ENCODE peak calls at places on chromosomes 2 and 18, in eight cellular contexts. I is heart left ventricle, G is left ventricle myocardium inferior, X is fibroblast of lung, M is IMR-90, F is colonic mucosa, U is endodermal cell, O is cardiac muscle cell. J is an unnamed sample. For H3K4me1, the result is how much of the 10 kb centered on the place peaks cover.

GRCh38 chr18:54247488-54248175 is 21.7 kb upstream of the POLI start:
- DNase-seq in I (no peak), G (no peak), X (no peak), M (no peak), F (no peak), U (peak), O (no peak), J (no peak)

GRCh38 chr2:204365778-204366177 is 179.5 kb upstream of the PARD3B start:
- DNase-seq in I (no peak), G (no peak), X (peak), M (peak), F (no peak), U (no peak), O (no peak), J (no peak)

GRCh38 chr2:239263937-239264837 is 136.6 kb downstream of the HDAC4 start:
- DNase-seq in I (no peak), G (no peak), X (peak), M (peak), F (no peak), U (no peak), O (peak), J (no peak)

GRCh38 chr2:161703863-161704262 is 79.6 kb downstream of the SLC4A10 start:
- DNase-seq in I (no peak), G (no peak), X (no peak), M (no peak), F (no peak), U (no peak), O (no peak), J (no peak)

GRCh38 chr2:171688129-171688465 is 828 bp downstream of the DYNC1I2 start:
- DNase-seq in I (no peak), G (no peak), X (peak), M (peak), F (no peak), U (no peak), O (peak), J (no peak)

GRCh38 chr18:47745227-47745626 is 185.2 kb downstream of the SMAD2 start:
- DNase-seq in I (no peak), G (no peak), X (no peak), M (no peak), F (no peak), U (no peak), O (no peak), J (no peak)

GRCh38 chr2:75539955-75540716 is 20.6 kb downstream of the EVA1A start:
- DNase-seq in I (no peak), G (no peak), X (peak), M (no peak), F (no peak), U (no peak), O (no peak), J (no peak)

GRCh38 chr2:69099541-69099940 is 86.6 kb downstream of the ANTXR1 start:
- DNase-seq in I (no peak), G (no peak), X (no peak), M (peak), F (no peak), U (no peak), O (no peak), J (no peak)

GRCh38 chr2:80073134-80073561 is 231.4 kb downstream of the LRRTM1 start:
- DNase-seq in I (peak), G (no peak), X (peak), M (peak), F (peak), U (peak), O (peak), J (no peak)

GRCh38 chr2:98805412-98806265 is 74.7 kb upstream of the MGAT4A start:
- DNase-seq in I (no peak), G (no peak), X (peak), M (peak), F (no peak), U (peak), O (peak), J (no peak)

GRCh38 chr18:79511271-79511670 is 115.5 kb downstream of the NFATC1 start:
- DNase-seq in I (no peak), G (no peak), X (no peak), M (no peak), F (no peak), U (no peak), O (no peak), J (no peak)

GRCh38 chr2:16303761-16304160 is 361.9 kb downstream of the CYRIA start:
- DNase-seq in I (no peak), G (no peak), X (no peak), M (no peak), F (no peak), U (peak), O (no peak), J (no peak)

GRCh38 chr2:64189167-64189566 is 44.9 kb upstream of the PELI1 start:
- DNase-seq in I (no peak), G (no peak), X (no peak), M (no peak), F (no peak), U (peak), O (no peak), J (no peak)

GRCh38 chr2:197134206-197134605 is 176.4 kb downstream of the ANKRD44 start:
- DNase-seq in I (no peak), G (no peak), X (peak), M (peak), F (no peak), U (no peak), O (no peak), J (no peak)

GRCh38 chr2:47201224-47201623 is 46.1 kb upstream of the STPG4 start:
- DNase-seq in I (no peak), G (no peak), X (peak), M (peak), F (no peak), U (no peak), O (peak), J (no peak)

GRCh38 chr2:24825883-24826800 is 32.9 kb downstream of the CENPO start:
- DNase-seq in I (no peak), G (no peak), X (no peak), M (no peak), F (no peak), U (peak), O (peak), J (no peak)

GRCh38 chr2:134466141-134466540 is 212.3 kb downstream of the MGAT5 start:
- DNase-seq in I (peak), G (no peak), X (no peak), M (no peak), F (peak), U (peak), O (peak), J (no peak)

GRCh38 chr18:32582455-32582854 is 111.8 kb upstream of the GAREM1 start:
- DNase-seq in I (no peak), G (no peak), X (no peak), M (no peak), F (no peak), U (no peak), O (peak), J (no peak)

GRCh38 chr18:37299471-37300304 is 265.9 kb downstream of the CELF4 start:
- DNase-seq in I (peak), G (peak), X (peak), M (peak), F (peak), U (no peak), O (peak), J (peak)

GRCh38 chr18:61764381-61764780 is 128.4 kb downstream of the RNF152 start:
- DNase-seq in I (no peak), G (no peak), X (no peak), M (no peak), F (no peak), U (no peak), O (peak), J (no peak)

GRCh38 chr2:139260052-139260430 is 479.9 kb upstream of the NXPH2 start:
- DNase-seq in I (no peak), G (no peak), X (no peak), M (no peak), F (no peak), U (no peak), O (no peak), J (no peak)

GRCh38 chr18:3511980-3512379 is 62.0 kb downstream of the TGIF1 start:
- DNase-seq in I (no peak), G (no peak), X (peak), M (peak), F (no peak), U (no peak), O (peak), J (no peak)

GRCh38 chr2:232491139-232491780 is 3.6 kb upstream of the ECEL1 start:
- DNase-seq in I (no peak), G (peak), X (no peak), M (no peak), F (no peak), U (peak), O (no peak), J (no peak)

GRCh38 chr2:149399934-149400615 is 69.7 kb downstream of the LYPD6 start:
- DNase-seq in I (no peak), G (no peak), X (peak), M (no peak), F (no peak), U (no peak), O (no peak), J (no peak)

GRCh38 chr18:68275616-68276015 is 439.3 kb downstream of the TMX3 start:
- DNase-seq in I (no peak), G (no peak), X (peak), M (peak), F (no peak), U (no peak), O (peak), J (no peak)

GRCh38 chr2:109275120-109276040 is 146.4 kb downstream of the SH3RF3 start:
- DNase-seq in I (no peak), G (no peak), X (peak), M (no peak), F (no peak), U (no peak), O (no peak), J (no peak)

GRCh38 chr2:73110622-73111299 is 2.0 kb downstream of the RAB11FIP5 start:
- DNase-seq in I (no peak), G (no peak), X (peak), M (peak), F (peak), U (no peak), O (no peak), J (no peak)

GRCh38 chr2:73111300-73112025 is 1.3 kb downstream of the RAB11FIP5 start:
- DNase-seq in I (peak), G (no peak), X (peak), M (no peak), F (peak), U (peak), O (peak), J (no peak)

GRCh38 chr2:73112026-73112912 is 479 bp downstream of the RAB11FIP5 start:
- DNase-seq in I (no peak), G (peak), X (peak), M (peak), F (peak), U (peak), O (peak), J (no peak)

GRCh38 chr2:73107211-73107926 is 5.4 kb downstream of the RAB11FIP5 start:
- DNase-seq in I (no peak), G (peak), X (peak), M (no peak), F (no peak), U (peak), O (no peak), J (no peak)

DNA sequence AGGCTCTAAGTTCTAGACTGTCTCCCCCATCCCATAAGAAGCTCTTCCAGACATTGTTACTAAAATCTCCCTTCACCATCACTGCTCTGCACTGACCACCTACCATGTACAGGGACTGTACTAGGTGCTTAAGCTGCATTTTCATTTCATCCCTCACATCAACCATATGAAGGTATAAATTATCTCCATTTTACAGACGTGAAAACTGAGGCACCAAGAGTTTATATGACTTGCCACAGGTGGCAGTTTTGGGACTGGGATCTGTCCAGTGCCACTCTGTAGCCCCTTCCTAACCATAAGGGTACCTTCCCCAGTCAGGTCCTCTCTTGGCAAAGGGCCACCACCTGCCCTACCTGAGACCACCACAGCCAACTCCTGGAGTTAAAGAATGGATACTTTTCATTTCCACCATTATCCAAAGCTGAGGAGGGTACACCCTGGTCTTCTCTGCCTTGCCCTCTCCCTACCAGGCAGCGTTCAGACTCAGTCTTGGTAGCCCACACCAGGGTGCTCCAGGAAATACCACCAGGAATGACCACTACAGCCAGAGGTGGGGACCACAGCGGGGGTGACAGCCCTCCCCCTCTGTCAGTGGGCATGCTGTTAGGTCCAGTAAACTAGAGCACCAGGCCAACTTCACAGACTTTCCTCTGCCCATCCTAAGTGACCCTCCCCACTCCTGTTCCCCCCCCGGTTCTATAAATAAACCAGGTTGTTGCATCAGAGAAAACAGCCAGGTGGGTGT is 2.8 kb downstream of the RAB11FIP5 start:
- DNase-seq in I (no peak), G (no peak), X (no peak), M (no peak), F (no peak), U (no peak), O (no peak), J (no peak)
- H3K4me3 ChIP-seq in I (no peak), G (no peak), X (no peak), M (no peak), F (no peak), U (no peak), O (no peak), J (no peak)

GRCh38 chr2:191687867-191688266 is 9.9 kb downstream of the NABP1 start:
- DNase-seq in I (no peak), G (no peak), X (no peak), M (no peak), F (no peak), U (no peak), O (no peak), J (no peak)
- H3K4me1 ChIP-seq in I (under half), G (under half), X (under half), M (under half), F (under half), U (under half), O (under half), J (under half)

GRCh38 chr2:216664593-216665034 is 30.7 kb downstream of the IGFBP5 start:
- DNase-seq in I (no peak), G (no peak), X (no peak), M (peak), F (no peak), U (peak), O (peak), J (no peak)
- TF ChIP-seq CTCF in I (no peak), G (no peak), X (peak), M (peak), F (no peak), U (peak), O (peak), J (no peak)

DNA sequence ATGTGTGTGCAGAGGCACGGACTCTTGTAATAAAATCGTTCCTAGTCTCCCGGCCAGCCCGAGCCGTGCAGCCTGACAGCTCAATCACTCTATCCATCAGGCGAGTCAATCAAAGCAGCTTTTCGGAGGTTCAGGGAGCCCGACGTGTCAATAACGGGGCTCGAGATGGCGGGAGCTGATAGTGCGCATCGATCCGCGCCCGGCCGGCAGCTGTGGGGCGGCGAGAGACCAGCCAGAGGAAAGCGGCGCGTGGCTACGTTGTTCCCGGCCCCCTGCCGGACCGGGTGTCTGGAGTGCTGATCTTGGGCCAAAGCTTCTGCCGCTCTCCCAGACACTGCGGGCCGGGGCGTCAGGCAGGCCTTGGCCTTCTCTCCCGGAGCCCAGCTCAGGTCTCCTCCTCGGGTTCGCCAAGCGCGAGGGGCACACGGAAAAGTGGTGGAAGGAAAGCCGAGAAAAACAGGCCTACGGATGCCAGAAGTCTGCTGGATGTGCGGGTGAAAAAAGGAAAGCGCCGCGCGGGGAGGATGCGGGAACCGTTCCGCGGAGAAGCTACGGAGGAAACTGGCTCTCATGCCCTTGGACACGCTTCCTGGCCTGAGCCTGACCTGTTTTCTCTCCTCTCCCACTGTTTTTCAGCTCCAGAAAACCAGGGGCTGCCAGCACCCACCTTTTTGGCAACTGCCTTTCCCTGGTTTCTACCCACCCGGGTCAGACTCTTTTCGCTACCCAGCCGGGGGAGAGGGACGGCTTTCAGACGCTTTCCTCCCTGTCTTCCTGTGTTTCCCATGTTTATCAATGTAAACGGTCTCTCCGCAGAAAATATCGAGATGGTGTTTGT is 2.2 kb downstream of the EN1 start:
- DNase-seq in I (no peak), G (no peak), X (no peak), M (no peak), F (no peak), U (peak), O (no peak), J (no peak)
- H3K4me3 ChIP-seq in I (no peak), G (no peak), X (no peak), M (no peak), F (no peak), U (peak), O (no peak), J (no peak)

DNA sequence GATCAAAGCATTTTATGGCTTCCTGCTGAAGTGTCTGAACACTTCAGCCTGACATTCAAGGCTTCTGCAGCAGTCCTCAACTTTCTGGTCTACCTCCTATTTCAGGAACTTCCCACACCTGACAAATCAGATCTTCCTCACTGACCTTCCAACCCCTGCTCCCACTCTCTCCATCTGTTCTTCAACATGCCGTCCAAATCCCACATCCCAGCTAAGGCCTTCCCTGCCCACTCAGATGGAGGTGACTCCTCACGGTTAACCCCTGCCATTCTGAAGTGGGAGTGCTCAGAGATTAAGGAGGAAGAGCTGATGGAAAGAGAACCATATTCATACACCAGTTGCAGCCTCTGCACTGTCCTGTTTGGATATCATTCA is 104.8 kb downstream of the POLR1A start:
- DNase-seq in I (no peak), G (no peak), X (no peak), M (no peak), F (no peak), U (no peak), O (no peak), J (no peak)
- H3K4me1 ChIP-seq in I (under half), G (half or more), X (under half), M (under half), F (under half), U (under half), O (under half), J (under half)

GRCh38 chr2:112584891-112585250 is 462 bp downstream of the CHCHD5 start:
- DNase-seq in I (no peak), G (no peak), X (no peak), M (no peak), F (no peak), U (no peak), O (no peak), J (no peak)

GRCh38 chr2:112585873-112586477 is 1.6 kb downstream of the CHCHD5 start:
- DNase-seq in I (no peak), G (no peak), X (no peak), M (no peak), F (no peak), U (no peak), O (no peak), J (no peak)

GRCh38 chr2:112583497-112584133 is 794 bp upstream of the CHCHD5 start:
- DNase-seq in I (no peak), G (no peak), X (peak), M (no peak), F (no peak), U (no peak), O (peak), J (peak)

GRCh38 chr2:112584134-112584890 is at the start of gene CHCHD5:
- DNase-seq in I (peak), G (peak), X (peak), M (peak), F (peak), U (peak), O (peak), J (peak)

GRCh38 chr2:112585400-112585799 is 991 bp downstream of the CHCHD5 start:
- DNase-seq in I (no peak), G (no peak), X (no peak), M (no peak), F (no peak), U (no peak), O (no peak), J (no peak)
- TF ChIP-seq CTCF in I (no peak), G (no peak), X (no peak), M (no peak), F (no peak), U (no peak), O (no peak), J (no peak)

DNA sequence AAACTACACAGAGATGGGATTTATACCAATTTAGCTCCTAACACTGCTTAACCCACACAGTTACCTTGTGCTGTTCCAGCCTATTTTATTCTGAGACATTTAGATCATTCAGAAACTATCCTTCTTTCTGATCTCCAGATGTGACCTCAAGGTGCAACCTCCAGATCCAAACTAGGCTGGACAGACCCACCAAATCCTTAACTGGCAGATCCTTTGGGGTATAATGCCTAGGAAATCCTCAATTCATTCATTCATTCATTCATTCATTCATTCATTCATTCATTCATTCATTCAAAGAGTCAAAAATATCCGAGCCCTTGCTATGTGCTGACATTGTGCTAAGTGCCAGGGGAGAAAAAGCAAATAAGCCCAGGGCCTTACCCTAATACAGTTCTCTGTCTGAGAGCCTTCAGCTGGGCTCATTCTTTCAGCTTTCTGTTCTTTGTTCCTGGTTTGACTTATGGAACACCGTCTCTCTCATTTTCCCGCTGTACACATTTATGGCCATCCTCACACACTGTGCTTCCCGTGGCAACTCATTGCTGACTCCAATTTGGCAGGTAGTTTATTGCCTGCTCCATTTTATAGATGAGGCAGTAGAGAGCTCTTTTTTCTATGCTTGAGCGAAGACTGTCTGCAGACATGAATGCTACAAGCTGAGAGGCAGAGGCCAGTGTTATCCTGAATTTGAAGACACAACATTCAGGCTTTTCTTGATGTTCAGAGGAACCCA is 83.1 kb downstream of the HRH4 start:
- DNase-seq in I (no peak), G (no peak), X (no peak), M (no peak), F (no peak), U (no peak), O (no peak), J (no peak)
- H3K4me3 ChIP-seq in I (no peak), G (no peak), X (no peak), M (no peak), F (no peak), U (no peak), O (no peak), J (no peak)

GRCh38 chr2:189013047-189013446 is 38.9 kb downstream of the COL3A1 start:
- DNase-seq in I (no peak), G (no peak), X (peak), M (peak), F (no peak), U (no peak), O (peak), J (no peak)
- H3K4me1 ChIP-seq in I (under half), G (under half), X (under half), M (under half), F (under half), U (under half), O (under half), J (under half)